ENCODE peak calls at places on chromosomes 7 and 10, in six cellular contexts. F is GM10248, O is MCF 10A, P is AG04450, N is spleen, G is stomach. Q is an unnamed sample.

GRCh38 chr7:128236924-128237586 is 4.0 kb upstream of the LEP start:
- DNase-seq in F (no peak), O (peak), P (peak), N (no peak), G (no peak), Q (no peak)

GRCh38 chr7:153297141-153297540 is 537.6 kb downstream of the ACTR3B start:
- DNase-seq in F (no peak), O (no peak), P (no peak), N (no peak), G (no peak), Q (no peak)

GRCh38 chr10:86899670-86900276 is 57.6 kb downstream of the MMRN2 start:
- DNase-seq in F (peak), O (peak), P (no peak), N (no peak), G (peak), Q (peak)

GRCh38 chr7:98283127-98283886 is 1.8 kb downstream of the BRI3 start:
- DNase-seq in F (no peak), O (peak), P (no peak), N (peak), G (peak), Q (peak)

GRCh38 chr7:98213874-98214810 is 2.9 kb downstream of the BHLHA15 start:
- DNase-seq in F (no peak), O (no peak), P (no peak), N (peak), G (peak), Q (no peak)

GRCh38 chr10:32349968-32350738 is 3.2 kb upstream of the EPC1 start:
- DNase-seq in F (no peak), O (no peak), P (no peak), N (no peak), G (no peak), Q (no peak)

GRCh38 chr7:10860516-10860915 is 113.2 kb upstream of the PHF14 start:
- DNase-seq in F (no peak), O (peak), P (no peak), N (no peak), G (no peak), Q (no peak)

GRCh38 chr10:28315140-28315539 is 12.3 kb upstream of the MPP7 start:
- DNase-seq in F (no peak), O (no peak), P (no peak), N (no peak), G (no peak), Q (no peak)

GRCh38 chr10:124743188-124744046 is 761 bp downstream of the FAM53B start:
- DNase-seq in F (no peak), O (peak), P (no peak), N (peak), G (peak), Q (no peak)

GRCh38 chr10:86104156-86104555 is 262.4 kb downstream of the GRID1 start:
- DNase-seq in F (no peak), O (no peak), P (no peak), N (peak), G (no peak), Q (no peak)

GRCh38 chr7:108358553-108358952 is 97.7 kb downstream of the NRCAM start:
- DNase-seq in F (no peak), O (peak), P (peak), N (no peak), G (no peak), Q (no peak)

GRCh38 chr7:128777156-128778123 is 1.8 kb upstream of the OPN1SW start:
- DNase-seq in F (no peak), O (no peak), P (no peak), N (no peak), G (no peak), Q (no peak)

GRCh38 chr10:89744021-89744420 is 42.6 kb downstream of the KIF20B start:
- DNase-seq in F (no peak), O (no peak), P (peak), N (no peak), G (no peak), Q (no peak)

GRCh38 chr7:107404740-107405537 is 64.9 kb upstream of the GPR22 start:
- DNase-seq in F (no peak), O (no peak), P (no peak), N (no peak), G (no peak), Q (no peak)

GRCh38 chr7:149819961-149820340 is 18.2 kb upstream of the ZNF862 start:
- DNase-seq in F (no peak), O (no peak), P (no peak), N (no peak), G (no peak), Q (no peak)

GRCh38 chr10:71705582-71705981 is 14.0 kb downstream of the C10orf105 start:
- DNase-seq in F (no peak), O (peak), P (no peak), N (no peak), G (no peak), Q (no peak)

GRCh38 chr10:38032881-38033280 is 22.4 kb downstream of the ZNF33A start:
- DNase-seq in F (no peak), O (no peak), P (no peak), N (no peak), G (no peak), Q (no peak)

GRCh38 chr7:130151591-130152269 is 53.5 kb downstream of the TMEM209 start:
- DNase-seq in F (no peak), O (peak), P (no peak), N (no peak), G (no peak), Q (no peak)

GRCh38 chr7:107594961-107595737 is 15.1 kb downstream of the BCAP29 start:
- DNase-seq in F (no peak), O (peak), P (peak), N (no peak), G (no peak), Q (no peak)

GRCh38 chr10:122237326-122237725 is 33.8 kb upstream of the BTBD16 start:
- DNase-seq in F (no peak), O (no peak), P (no peak), N (peak), G (no peak), Q (no peak)

GRCh38 chr10:77524300-77524711 is 113.3 kb downstream of the KCNMA1 start:
- DNase-seq in F (no peak), O (no peak), P (peak), N (no peak), G (no peak), Q (no peak)

GRCh38 chr10:31926765-31927596 is 1.6 kb downstream of the ARHGAP12 start:
- DNase-seq in F (no peak), O (no peak), P (no peak), N (no peak), G (no peak), Q (no peak)

GRCh38 chr10:91907914-91908357 is 1.4 kb downstream of the FGFBP3 start:
- DNase-seq in F (no peak), O (no peak), P (no peak), N (no peak), G (no peak), Q (no peak)

DNA sequence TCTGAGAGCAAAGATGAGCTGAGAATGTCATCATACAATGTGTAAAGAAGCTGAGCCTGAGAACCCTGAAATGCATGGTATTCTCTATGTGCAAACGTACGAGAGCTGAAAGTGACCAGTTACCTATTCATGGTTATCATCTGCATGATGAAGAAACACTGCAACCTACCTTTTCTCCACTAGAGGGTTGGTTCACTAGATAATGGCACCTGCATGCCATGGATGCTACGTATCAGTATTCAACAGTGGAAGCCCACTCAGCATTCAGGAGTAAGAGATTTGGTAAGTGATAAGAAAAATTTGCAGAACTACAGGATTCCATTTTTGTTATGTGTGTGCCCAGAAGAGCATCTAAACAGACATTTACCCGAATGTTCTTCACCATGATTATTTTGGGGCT is 145.4 kb downstream of the PTPRN2 start:
- DNase-seq in F (no peak), O (peak), P (no peak), N (no peak), G (no peak), Q (no peak)
- TF ChIP-seq CTCF in F (no peak), O (peak), P (no peak), N (no peak), G (no peak), Q (no peak)

GRCh38 chr7:138342990-138343389 is 117.1 kb upstream of the TRIM24 start:
- DNase-seq in F (no peak), O (no peak), P (no peak), N (no peak), G (no peak), Q (no peak)
- TF ChIP-seq CTCF in F (no peak), O (no peak), P (no peak), N (no peak), G (no peak), Q (no peak)

GRCh38 chr7:151728746-151729145 is 148.2 kb downstream of the PRKAG2 start:
- DNase-seq in F (no peak), O (no peak), P (no peak), N (no peak), G (no peak), Q (no peak)

GRCh38 chr7:151725844-151726770 is 150.8 kb downstream of the PRKAG2 start:
- DNase-seq in F (no peak), O (no peak), P (no peak), N (no peak), G (no peak), Q (no peak)

GRCh38 chr7:151728286-151728660 is 148.6 kb downstream of the PRKAG2 start:
- DNase-seq in F (no peak), O (no peak), P (no peak), N (no peak), G (no peak), Q (no peak)

GRCh38 chr7:151726875-151727578 is 149.9 kb downstream of the PRKAG2 start:
- DNase-seq in F (no peak), O (no peak), P (no peak), N (no peak), G (no peak), Q (no peak)

DNA sequence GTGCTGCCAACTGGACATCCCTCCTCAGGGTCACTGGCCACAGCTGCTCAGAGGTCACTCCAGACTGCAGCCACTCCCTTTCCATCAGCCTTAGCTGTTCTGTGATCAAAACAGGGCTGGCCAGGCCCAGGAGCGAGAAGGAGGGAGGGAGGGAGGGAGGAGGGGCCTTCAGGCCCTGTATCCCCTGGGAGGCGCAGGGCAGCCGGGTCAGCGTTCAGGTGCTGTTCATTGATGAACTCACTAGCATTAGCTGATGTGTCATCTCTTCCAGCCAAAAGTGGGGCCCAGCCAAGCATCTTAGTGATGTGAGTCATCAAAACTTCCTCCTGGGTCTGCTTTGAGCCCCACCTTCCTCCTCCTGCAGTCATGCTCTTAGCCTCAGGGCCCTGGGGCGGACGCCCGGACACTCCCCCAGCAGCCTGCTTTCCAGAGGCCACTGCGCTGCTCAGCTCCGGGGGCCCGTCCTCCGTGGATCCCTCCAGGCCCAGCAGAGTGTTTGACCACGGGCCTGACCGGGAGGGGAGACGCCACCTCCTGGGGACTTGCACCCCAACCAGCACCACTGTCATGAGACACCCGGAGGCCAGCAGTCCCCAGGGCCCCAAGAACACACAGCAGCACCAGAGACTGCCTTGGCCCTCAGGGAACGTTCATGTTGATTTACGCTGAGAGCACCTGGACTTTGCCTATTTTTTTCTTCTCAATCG is 149.2 kb downstream of the PRKAG2 start:
- DNase-seq in F (peak), O (peak), P (peak), N (no peak), G (peak), Q (peak)
- TF ChIP-seq CTCF in F (no peak), O (no peak), P (no peak), N (no peak), G (no peak), Q (no peak)

GRCh38 chr7:143435266-143435665 is 8.0 kb upstream of the TAS2R60 start:
- DNase-seq in F (no peak), O (peak), P (no peak), N (no peak), G (no peak), Q (no peak)
- TF ChIP-seq CTCF in F (no peak), O (no peak), P (no peak), N (no peak), G (no peak), Q (no peak)

GRCh38 chr7:32163141-32163806 is 93.1 kb upstream of the PDE1C start:
- DNase-seq in F (no peak), O (peak), P (no peak), N (no peak), G (no peak), Q (peak)
- TF ChIP-seq CTCF in F (no peak), O (no peak), P (no peak), N (no peak), G (no peak), Q (no peak)

DNA sequence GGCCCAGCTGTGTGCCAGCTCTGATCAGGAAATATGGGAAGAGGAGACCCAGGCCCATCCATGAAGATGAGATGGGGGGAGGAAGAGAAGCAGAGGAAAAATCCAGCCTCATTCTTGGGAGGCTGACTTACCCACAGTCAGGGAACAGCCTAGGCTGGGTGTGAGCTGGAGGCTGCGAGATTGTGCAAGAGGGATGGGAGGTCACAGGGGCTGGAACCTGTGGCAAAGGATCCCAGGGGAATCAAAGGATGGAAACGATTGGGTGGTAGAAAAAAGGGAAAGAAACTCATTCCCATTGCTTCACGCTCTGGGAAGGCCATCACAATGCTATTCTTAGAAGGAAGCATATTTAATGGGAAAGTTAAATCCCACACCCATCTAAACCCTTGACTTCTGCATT is 26.7 kb upstream of the CRHR2 start:
- DNase-seq in F (no peak), O (peak), P (no peak), N (peak), G (no peak), Q (peak)
- TF ChIP-seq CTCF in F (no peak), O (no peak), P (no peak), N (no peak), G (no peak), Q (no peak)

DNA sequence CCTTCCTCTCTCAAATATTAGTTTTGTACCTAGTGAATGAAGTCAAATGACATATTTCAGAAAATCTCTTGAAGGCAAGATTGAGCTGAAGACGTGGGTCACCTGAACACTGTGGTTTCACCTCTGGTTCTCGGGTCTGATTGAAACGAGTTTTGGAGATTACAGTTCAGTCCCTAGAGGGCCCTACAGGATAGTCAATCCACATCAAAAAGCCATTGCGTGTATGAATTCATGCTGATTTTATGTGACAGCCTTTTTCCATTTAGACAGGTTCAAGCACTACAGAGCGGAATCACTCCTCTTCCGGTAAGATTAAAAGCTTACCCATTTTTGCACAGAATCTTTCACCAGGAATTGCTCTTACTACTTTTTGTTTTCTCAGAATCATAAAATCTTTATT is 62.2 kb downstream of the VIM start:
- DNase-seq in F (peak), O (peak), P (no peak), N (no peak), G (no peak), Q (no peak)
- TF ChIP-seq CTCF in F (no peak), O (peak), P (peak), N (no peak), G (no peak), Q (no peak)

GRCh38 chr10:13399236-13399635 is 51.1 kb upstream of the SEPHS1 start:
- DNase-seq in F (no peak), O (no peak), P (no peak), N (no peak), G (no peak), Q (no peak)
- TF ChIP-seq CTCF in F (no peak), O (no peak), P (no peak), N (no peak), G (no peak), Q (no peak)